ENCODE peak calls at places on chromosomes 12 and 14, in seven cellular contexts. A, U, Y, K, S, F and T are unnamed samples.
A peak's percentile ranks its signal among the peaks of the same experiment; 100 is the strongest.

GRCh38 chr12:101243616-101244015 is 33.6 kb upstream of the SLC5A8 start:
- DNase-seq in A (no peak), U (no peak), Y (no peak), K (no peak), S (no peak), F (no peak), T (no peak)

GRCh38 chr12:52522346-52523011 is 2.3 kb upstream of the KRT5 start:
- DNase-seq in A (peak; percentile 82), U (no peak), Y (peak; percentile 76), K (no peak), S (no peak), F (no peak), T (no peak)

GRCh38 chr14:103540816-103541493 is 12.0 kb downstream of the TRMT61A start:
- DNase-seq in A (no peak), U (no peak), Y (no peak), K (no peak), S (no peak), F (no peak), T (no peak)

GRCh38 chr12:102702447-102703114 is 214.5 kb downstream of the PAH start:
- DNase-seq in A (peak; percentile 92), U (peak; percentile 30), Y (peak; percentile 8), K (peak; percentile 53), S (peak; percentile 46), F (peak; percentile 25), T (peak; percentile 56)

GRCh38 chr14:94975366-94975765 is 182.0 kb downstream of the DICER1 start:
- DNase-seq in A (peak; percentile 57), U (no peak), Y (no peak), K (no peak), S (no peak), F (no peak), T (no peak)

GRCh38 chr12:91990525-91990924 is 155.1 kb downstream of the BTG1 start:
- DNase-seq in A (no peak), U (no peak), Y (no peak), K (no peak), S (no peak), F (no peak), T (no peak)

GRCh38 chr12:116808113-116808786 is 70.1 kb downstream of the RNFT2 start:
- DNase-seq in A (no peak), U (no peak), Y (no peak), K (no peak), S (no peak), F (no peak), T (no peak)

GRCh38 chr12:124573839-124574786 is 6.7 kb upstream of the NCOR2 start:
- DNase-seq in A (no peak), U (no peak), Y (no peak), K (no peak), S (no peak), F (no peak), T (peak; percentile 20)

GRCh38 chr14:31898835-31899528 is 178.1 kb upstream of the ARHGAP5 start:
- DNase-seq in A (no peak), U (no peak), Y (no peak), K (no peak), S (no peak), F (no peak), T (no peak)

GRCh38 chr12:85828576-85828975 is 7.6 kb downstream of the RASSF9 start:
- DNase-seq in A (no peak), U (no peak), Y (no peak), K (no peak), S (no peak), F (no peak), T (no peak)

GRCh38 chr12:2613674-2614073 is 181.1 kb upstream of the FKBP4 start:
- DNase-seq in A (no peak), U (peak; percentile 53), Y (peak; percentile 82), K (peak; percentile 22), S (no peak), F (no peak), T (no peak)

GRCh38 chr12:68451261-68452091 is 119.3 kb upstream of the MDM1 start:
- DNase-seq in A (no peak), U (peak; percentile 31), Y (no peak), K (no peak), S (peak; percentile 42), F (peak; percentile 4), T (peak; percentile 25)

GRCh38 chr12:113108308-113108707 is 27.3 kb downstream of the RASAL1 start:
- DNase-seq in A (no peak), U (no peak), Y (no peak), K (no peak), S (no peak), F (no peak), T (peak; percentile 7)

GRCh38 chr12:4241592-4241991 is 32.0 kb upstream of the CCND2 start:
- DNase-seq in A (peak; percentile 60), U (no peak), Y (no peak), K (no peak), S (no peak), F (no peak), T (no peak)

GRCh38 chr12:110279561-110279960 is 1.5 kb upstream of the ATP2A2 start:
- DNase-seq in A (no peak), U (no peak), Y (no peak), K (no peak), S (no peak), F (no peak), T (no peak)

GRCh38 chr14:100524933-100525243 is 62.3 kb downstream of the BEGAIN start:
- DNase-seq in A (peak; percentile 88), U (no peak), Y (no peak), K (peak; percentile 41), S (no peak), F (peak; percentile 27), T (peak; percentile 23)

DNA sequence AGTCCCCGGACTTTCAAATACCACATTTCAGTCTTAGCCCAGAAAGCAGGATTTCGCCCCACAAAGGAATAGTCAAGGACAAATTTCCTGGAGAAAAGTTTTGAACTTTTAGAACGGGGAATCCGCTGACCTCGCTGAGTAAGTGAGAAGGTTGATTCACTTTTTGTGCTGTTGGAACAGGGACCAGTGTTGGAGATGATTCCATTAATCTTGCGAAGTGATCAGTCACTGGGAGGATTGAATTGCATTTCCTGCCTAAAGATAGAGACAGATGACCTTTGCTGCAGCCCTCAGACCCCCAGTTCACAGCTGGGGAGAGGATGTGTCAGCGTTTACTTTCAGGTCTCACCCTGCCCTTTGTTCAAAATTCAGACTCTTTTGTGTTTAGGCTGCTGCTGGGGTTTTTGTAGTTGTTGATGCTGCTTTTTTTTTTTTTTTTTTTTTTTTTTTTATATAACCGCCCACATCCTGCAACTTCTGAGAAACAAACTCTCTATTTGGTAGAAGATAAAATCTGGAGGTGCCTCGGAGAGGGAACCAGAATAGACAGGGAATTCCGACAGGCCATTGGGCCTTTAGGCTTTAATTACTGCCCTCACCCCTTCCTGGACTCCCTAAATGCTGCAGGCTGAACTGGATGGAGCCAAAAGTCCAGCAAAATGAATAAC is 9.8 kb upstream of the KDM2B start:
- DNase-seq in A (no peak), U (no peak), Y (no peak), K (no peak), S (no peak), F (peak; percentile 58), T (no peak)
- TF ChIP-seq POLR2A in A (no peak), U (no peak), Y (no peak), K (no peak), S (no peak), F (peak; percentile 56), T (no peak)

GRCh38 chr12:6386038-6386437 is 2.1 kb downstream of the LTBR start:
- DNase-seq in A (no peak), U (no peak), Y (no peak), K (no peak), S (no peak), F (no peak), T (no peak)
- TF ChIP-seq POLR2A in A (no peak), U (no peak), Y (no peak), K (no peak), S (no peak), F (no peak), T (no peak)

GRCh38 chr12:121216102-121216501 is 6.2 kb downstream of the P2RX4 start:
- DNase-seq in A (no peak), U (no peak), Y (no peak), K (no peak), S (no peak), F (no peak), T (no peak)

GRCh38 chr12:121219353-121219986 is 9.5 kb downstream of the P2RX4 start:
- DNase-seq in A (no peak), U (no peak), Y (no peak), K (no peak), S (no peak), F (no peak), T (no peak)

GRCh38 chr12:121218588-121219352 is 8.8 kb downstream of the P2RX4 start:
- DNase-seq in A (no peak), U (no peak), Y (no peak), K (no peak), S (no peak), F (no peak), T (peak; percentile 21)

GRCh38 chr12:121217066-121217465 is 7.1 kb downstream of the P2RX4 start:
- DNase-seq in A (no peak), U (no peak), Y (no peak), K (no peak), S (no peak), F (no peak), T (no peak)

DNA sequence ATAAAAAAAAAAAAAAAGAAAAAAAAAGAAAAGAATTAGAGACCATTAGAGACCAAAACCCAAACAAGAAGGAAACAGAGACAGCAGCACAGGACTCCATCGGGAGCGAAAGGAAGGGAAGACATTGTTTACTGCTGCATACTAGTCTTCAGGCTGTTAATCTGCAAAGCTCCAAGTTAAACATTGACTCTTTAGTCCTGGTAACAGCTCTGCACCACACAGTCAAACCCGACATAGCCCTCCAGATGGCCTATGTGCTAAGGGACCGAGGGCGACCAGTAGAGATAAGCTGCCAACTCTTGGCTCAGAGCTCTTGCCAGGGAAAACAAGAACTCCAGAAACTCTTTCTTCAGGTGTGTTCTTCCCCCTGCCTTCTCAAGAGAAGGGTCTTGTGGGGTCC is 7.8 kb downstream of the P2RX4 start:
- DNase-seq in A (no peak), U (no peak), Y (no peak), K (no peak), S (no peak), F (no peak), T (no peak)
- TF ChIP-seq POLR2A in A (no peak), U (no peak), Y (no peak), K (no peak), S (no peak), F (no peak), T (no peak)

DNA sequence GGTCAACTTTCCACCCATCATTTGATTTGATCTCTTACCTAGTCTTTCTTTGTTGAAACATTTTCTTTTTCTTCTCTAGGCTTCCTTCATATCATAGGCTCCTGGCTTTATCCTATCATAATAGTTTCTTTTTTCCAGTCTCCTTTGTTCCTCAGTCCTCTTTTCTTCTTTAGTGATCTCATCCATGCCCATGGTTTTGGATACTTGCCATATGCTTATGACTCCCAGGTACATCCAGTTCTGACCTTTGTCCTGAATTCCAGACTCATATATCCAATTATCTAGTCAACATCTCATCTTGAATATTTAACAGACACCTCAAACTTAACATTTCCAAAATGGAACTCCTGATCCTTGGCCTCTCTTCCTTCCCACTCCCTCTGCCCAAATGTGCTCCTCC is 36.1 kb upstream of the KRAS start:
- DNase-seq in A (no peak), U (no peak), Y (no peak), K (no peak), S (no peak), F (no peak), T (no peak)
- TF ChIP-seq POLR2A in A (no peak), U (no peak), Y (no peak), K (no peak), S (no peak), F (no peak), T (no peak)